ENCODE peak calls at places on chromosome 16, in eight cellular contexts. C is adrenal gland; Z is NCI-H2081; T is T-cell; V is activated naive CD4-positive, alpha-beta T cell; W is activated CD4-positive, alpha-beta T cell treated with anti-CD3 and anti-CD28 coated beads, Interleukin-2, amount 10 ng/mL, durations not matched to agents 7 days and 5 days; R is CD4-positive, alpha-beta memory T cell; U is NCI-H748 treated with DMSO at 0.1 percent for 48 hours. F is an unnamed sample.

GRCh38 chr16:31502981-31503380 is 5.2 kb downstream of the RUSF1 start:
- DNase-seq in C (no peak), R (no peak), V (no peak), T (no peak), Z (no peak), U (no peak), W (no peak), F (no peak)

GRCh38 chr16:30784215-30784614 is 2.8 kb downstream of the ZNF629 start:
- DNase-seq in T (no peak), W (no peak), C (no peak), Z (no peak), V (no peak), U (no peak), R (no peak), F (no peak)

GRCh38 chr16:89615596-89616090 is 2.2 kb downstream of the DPEP1 start:
- DNase-seq in V (no peak), U (no peak), Z (no peak), T (no peak), R (no peak), W (no peak), C (no peak), F (no peak)

GRCh38 chr16:53714080-53715050 is 10.4 kb downstream of the FTO start:
- DNase-seq in U (peak), T (no peak), Z (peak), W (no peak), C (no peak), R (no peak), V (no peak), F (peak)

GRCh38 chr16:20740901-20741491 is 622 bp downstream of the THUMPD1 start:
- DNase-seq in U (peak), V (peak), Z (peak), W (peak), C (peak), R (peak), T (peak), F (peak)

GRCh38 chr16:85342348-85342747 is 230.1 kb upstream of the CIBAR2 start:
- DNase-seq in V (no peak), W (no peak), Z (no peak), R (no peak), U (no peak), C (no peak), T (no peak), F (no peak)

GRCh38 chr16:31471241-31471874 is 594 bp upstream of the TGFB1I1 start:
- DNase-seq in C (no peak), W (no peak), T (no peak), V (no peak), R (no peak), Z (no peak), U (no peak), F (no peak)

GRCh38 chr16:31411024-31411845 is 16.9 kb downstream of the COX6A2 start:
- DNase-seq in R (no peak), V (no peak), W (no peak), C (no peak), T (no peak), Z (no peak), U (no peak), F (no peak)

GRCh38 chr16:1746693-1747195 is 24.6 kb downstream of the NME3 start:
- DNase-seq in R (no peak), T (no peak), U (no peak), Z (no peak), W (no peak), C (no peak), V (no peak), F (no peak)

GRCh38 chr16:8867483-8868271 is 1.1 kb downstream of the CARHSP1 start:
- DNase-seq in Z (peak), T (no peak), U (peak), W (peak), V (no peak), C (no peak), R (peak), F (no peak)

GRCh38 chr16:74954763-74955162 is 30.2 kb downstream of the WDR59 start:
- DNase-seq in R (no peak), U (no peak), Z (no peak), V (no peak), W (no peak), T (no peak), C (no peak), F (no peak)

GRCh38 chr16:72848759-72849664 is 198.9 kb downstream of the ZFHX3 start:
- DNase-seq in Z (peak), T (no peak), C (peak), U (peak), V (no peak), R (no peak), W (no peak), F (peak)

F was measured in DMS 273 treated with DMSO at 0.1 percent for 48 hours.